ENCODE peak calls at places on chromosomes 12 and 14, in four cellular contexts. B, T, Z and O are unnamed samples.

GRCh38 chr14:54472291-54472690 is 16.5 kb downstream of the GMFB start:
- DNase-seq in B (no peak), Z (no peak), T (peak; percentile 91), O (no peak)

GRCh38 chr14:39988939-39989338 is 556.7 kb upstream of the FBXO33 start:
- DNase-seq in T (peak; percentile 76), B (no peak), Z (no peak), O (no peak)

GRCh38 chr12:53706080-53706479 is 21.2 kb downstream of the CALCOCO1 start:
- DNase-seq in B (no peak), T (no peak), Z (no peak), O (no peak)

GRCh38 chr12:77102691-77103090 is 37.3 kb upstream of the E2F7 start:
- DNase-seq in T (no peak), B (peak; percentile 79), Z (no peak), O (no peak)

GRCh38 chr12:54009171-54010052 is 627 bp downstream of the HOXC8 start:
- DNase-seq in Z (no peak), T (no peak), B (no peak), O (no peak)

GRCh38 chr14:89684139-89684538 is 267.1 kb upstream of the FOXN3 start:
- DNase-seq in T (peak; percentile 16), Z (no peak), B (no peak), O (no peak)

GRCh38 chr14:89015016-89015415 is 190.6 kb downstream of the TTC8 start:
- DNase-seq in T (no peak), B (no peak), Z (no peak), O (no peak)

GRCh38 chr14:75619598-75619997 is 41.1 kb downstream of the ERG28 start:
- DNase-seq in B (no peak), Z (no peak), T (no peak), O (no peak)

GRCh38 chr14:79809849-79810612 is 401.3 kb downstream of the DIO2 start:
- DNase-seq in B (peak; percentile 41), T (peak; percentile 57), Z (no peak), O (no peak)

GRCh38 chr14:25340882-25341281 is 290.9 kb upstream of the STXBP6 start:
- DNase-seq in B (no peak), T (no peak), Z (no peak), O (no peak)

DNA sequence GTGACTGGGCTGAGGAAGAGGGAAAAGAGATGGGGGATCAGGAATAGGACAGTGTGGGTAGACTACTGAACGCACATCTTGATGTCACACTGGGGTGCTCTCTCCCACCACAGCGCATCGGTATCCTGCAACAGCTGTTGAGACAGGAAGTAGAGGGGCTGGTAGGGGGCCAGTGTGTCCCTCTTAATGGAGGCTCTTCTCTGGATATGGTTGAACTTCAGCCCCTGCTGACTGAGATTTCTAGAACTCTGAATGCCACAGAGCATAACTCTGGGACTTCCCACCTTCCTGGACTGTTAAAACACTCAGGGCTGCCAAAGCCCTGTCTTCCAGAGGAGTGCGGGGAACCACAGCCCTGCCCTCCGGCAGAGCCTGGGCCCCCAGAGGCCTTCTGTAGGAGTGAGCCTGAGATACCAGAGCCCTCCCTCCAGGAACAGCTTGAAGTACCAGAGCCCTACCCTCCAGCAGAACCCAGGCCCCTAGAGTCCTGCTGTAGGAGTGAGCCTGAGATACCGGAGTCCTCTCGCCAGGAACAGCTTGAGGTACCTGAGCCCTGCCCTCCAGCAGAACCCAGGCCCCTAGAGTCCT is 6.9 kb downstream of the C1QL4 start:
- DNase-seq in Z (no peak), B (no peak), T (no peak), O (no peak)
- H3K23ac ChIP-seq in Z (no peak overlapping the region), B (no peak overlapping the region), T (no peak overlapping the region), O (no peak overlapping the region)

DNA sequence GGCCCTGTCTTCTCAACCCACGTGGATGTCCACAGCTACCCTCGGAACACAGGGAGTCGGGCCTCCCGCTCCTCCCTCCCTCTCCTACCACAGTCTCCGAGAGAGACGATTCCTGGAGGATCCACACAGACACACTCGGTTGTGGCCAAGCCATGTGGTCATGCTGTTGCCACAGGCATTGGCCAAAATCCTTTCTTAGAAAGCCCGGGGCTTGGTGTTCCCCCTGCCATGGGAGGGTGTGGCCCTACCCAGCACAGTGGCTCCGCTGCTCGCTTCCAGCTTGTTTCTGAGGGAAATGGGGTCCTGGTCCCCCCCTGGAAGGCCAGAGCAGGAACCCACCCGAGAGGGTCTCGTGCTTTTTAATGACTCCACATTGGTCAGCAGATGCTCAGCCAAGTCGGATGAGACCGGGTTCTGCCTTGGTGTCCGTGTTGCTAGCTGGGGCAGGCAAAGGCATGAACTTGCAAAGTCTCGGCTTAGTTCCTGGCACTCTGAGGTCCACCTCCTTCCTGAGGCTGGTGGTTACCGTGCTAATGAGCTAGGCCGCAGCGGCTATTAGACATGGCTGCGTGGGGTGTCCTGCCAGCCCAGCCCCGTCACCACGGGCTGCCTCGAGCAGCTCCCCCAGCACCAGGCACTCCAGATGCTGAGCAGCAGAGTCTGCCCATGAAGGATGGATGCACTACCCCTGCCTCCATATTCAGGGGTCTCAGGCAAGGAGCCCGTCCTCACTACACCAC is 46.8 kb upstream of the MEG3 start:
- DNase-seq in T (no peak), B (no peak), Z (peak; percentile 13), O (no peak)
- H3K23ac ChIP-seq in T (no peak overlapping the region), B (no peak overlapping the region), Z (no peak overlapping the region), O (no peak overlapping the region)

DNA sequence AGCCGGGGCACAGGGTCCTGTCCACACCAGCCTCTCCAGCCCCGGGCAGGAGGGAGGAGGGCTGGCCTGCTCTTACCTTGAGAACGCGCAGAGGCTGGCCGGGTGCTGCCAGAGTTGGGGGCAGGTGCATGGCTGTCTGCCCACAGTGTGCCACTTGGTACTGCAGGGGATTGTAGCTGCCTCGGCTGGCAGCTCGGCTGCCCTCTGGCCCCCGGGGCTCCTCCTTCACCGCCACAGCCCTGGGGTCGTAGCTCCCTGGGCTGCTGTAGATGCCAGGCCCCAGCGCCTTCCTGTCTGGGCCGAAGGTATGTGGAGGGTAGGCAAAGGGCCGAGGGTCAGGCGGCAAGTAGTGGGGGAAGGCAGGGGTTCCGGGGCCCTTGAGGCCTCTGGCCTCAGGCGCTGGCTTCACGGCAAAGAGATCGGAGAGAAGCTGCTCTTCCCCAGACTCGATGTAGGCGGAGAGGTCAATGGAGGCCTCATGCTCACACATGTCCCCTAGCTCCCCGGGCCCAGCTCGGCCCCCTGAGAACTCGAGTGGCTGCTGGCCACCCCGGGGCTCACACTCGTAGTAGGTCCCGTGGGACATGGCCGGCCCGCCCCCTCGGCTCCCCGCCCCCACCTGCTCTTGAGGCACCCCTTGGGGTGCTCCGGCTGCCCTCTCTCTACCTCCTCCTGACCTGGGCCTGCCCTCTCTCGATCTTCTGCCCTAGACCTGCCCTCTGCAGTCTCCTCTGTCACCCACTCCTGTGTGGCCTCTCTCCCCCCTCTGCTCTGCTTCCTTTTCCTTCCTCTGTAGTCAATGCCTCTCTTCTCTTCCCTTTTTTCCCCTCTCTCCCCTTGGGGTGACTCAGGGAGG is at the start of gene CEBPE:
- DNase-seq in Z (no peak), T (no peak), B (no peak), O (no peak)
- H3K23ac ChIP-seq in Z (no peak within 1 kb of the TSS), T (no peak within 1 kb of the TSS), B (no peak within 1 kb of the TSS), O (no peak within 1 kb of the TSS)

GRCh38 chr12:50617657-50618056 is 112.9 kb downstream of the DIP2B start:
- DNase-seq in Z (no peak), B (no peak), T (no peak), O (no peak)

GRCh38 chr12:50619610-50619958 is 114.8 kb downstream of the DIP2B start:
- DNase-seq in T (no peak), Z (no peak), B (no peak), O (no peak)

GRCh38 chr12:50620050-50620974 is 115.5 kb downstream of the DIP2B start:
- DNase-seq in T (peak; percentile 88), B (peak; percentile 95), Z (no peak), O (no peak)

GRCh38 chr12:50620975-50621360 is 116.2 kb downstream of the DIP2B start:
- DNase-seq in Z (no peak), T (no peak), B (no peak), O (no peak)

DNA sequence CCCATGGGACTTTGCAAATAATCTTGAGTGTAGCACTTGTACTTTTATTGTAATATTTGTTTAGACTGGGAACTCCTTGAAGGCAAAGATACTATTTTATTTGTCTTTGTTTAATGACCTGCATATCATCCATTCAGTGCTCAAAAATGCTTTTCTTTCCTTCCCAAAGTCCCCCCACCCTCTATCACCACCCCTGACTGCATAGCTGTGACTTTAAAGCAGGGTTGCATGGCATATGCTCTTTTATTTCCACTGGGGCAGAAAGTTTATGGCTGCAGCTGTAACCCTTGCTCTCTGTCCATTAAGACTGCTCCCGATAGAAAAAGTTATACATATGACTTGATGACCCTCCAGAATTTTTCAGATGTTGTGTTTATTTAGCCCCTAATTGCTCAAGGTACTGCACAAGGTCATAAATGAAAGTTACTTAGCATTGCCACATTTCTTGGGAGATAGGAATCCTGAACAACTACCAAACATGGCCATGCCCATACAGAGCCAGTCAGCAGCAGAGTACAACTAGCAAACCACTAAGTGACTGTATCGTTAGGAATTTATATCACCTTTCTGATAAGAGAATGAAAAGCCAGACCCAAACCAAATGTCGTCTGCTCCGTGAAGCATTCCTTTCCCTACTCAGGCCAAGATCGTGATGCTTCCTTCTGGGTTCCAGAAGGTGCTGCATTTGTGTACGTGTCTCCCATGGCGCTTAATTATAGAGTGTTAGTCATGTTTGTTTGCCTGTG is 114.3 kb downstream of the DIP2B start:
- DNase-seq in B (peak; percentile 57), Z (no peak), T (peak; percentile 96), O (no peak)
- H3K23ac ChIP-seq in B (peak overlapping the region; percentile 10), Z (no peak overlapping the region), T (no peak overlapping the region), O (no peak overlapping the region)

DNA sequence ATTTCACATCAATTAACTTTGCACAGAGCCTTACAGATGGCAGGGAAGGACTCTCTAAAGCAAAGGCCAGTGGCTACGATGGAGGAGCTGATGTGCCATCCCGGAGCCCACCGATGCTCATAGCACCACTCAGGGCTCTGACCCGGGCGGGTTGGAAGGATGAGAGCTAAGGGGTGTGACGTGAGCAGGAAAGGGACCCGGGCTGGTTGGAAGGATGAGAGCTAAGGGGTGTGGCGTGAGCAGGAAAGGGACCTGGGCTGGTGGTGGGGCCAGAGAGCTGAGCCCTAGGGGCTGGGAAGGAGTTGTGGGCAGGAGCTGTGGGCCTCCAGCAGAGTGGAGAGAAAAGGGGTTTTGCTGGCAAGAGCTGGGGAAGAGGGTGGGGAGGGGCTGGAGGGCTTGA is 3.8 kb upstream of the FBRSL1 start:
- DNase-seq in B (no peak), T (no peak), Z (no peak), O (no peak)
- H3K23ac ChIP-seq in B (no peak overlapping the region), T (no peak overlapping the region), Z (no peak overlapping the region), O (no peak overlapping the region)

GRCh38 chr12:55926738-55927587 is 731 bp downstream of the PYM1 start:
- DNase-seq in T (peak; percentile 97), B (peak; percentile 91), Z (peak; percentile 96), O (peak; percentile 84)
- H3K23ac ChIP-seq in T (peak overlapping the region; percentile 71), B (peak overlapping the region; percentile 95), Z (no peak overlapping the region), O (no peak overlapping the region)

DNA sequence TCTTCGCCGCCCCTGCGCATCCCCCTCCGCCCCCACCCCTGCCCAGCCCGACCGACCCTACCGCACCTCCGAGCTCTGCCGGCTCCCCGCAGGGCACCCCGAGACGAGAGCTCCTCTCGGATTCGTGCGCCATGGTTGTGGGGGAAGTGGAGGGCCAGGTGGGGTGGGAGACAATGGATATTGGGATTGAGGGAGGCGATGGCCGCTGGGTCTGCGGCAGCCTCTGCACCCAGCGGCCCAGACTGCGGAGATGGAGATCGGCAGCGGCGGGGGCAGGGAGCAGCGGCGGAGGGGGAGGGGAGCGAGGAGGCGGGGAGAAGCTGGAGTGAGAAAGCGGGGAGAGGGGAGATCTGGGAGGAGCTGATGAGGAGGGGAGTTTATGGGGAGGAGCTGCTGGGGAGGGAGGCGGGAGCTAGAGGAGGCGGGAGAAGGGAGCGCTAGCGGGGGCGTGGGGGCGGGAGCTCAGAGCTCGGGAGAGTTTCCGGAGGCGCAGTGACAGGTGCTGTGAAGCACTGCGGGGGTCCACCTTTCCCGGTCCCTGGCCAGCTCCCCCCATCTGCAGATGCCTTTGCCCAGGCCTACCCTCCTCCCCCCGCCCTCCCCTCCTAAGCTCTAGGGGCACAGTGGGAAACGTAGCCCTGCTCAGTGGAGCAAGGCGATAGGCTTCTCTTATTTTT is at the start of gene SALL2:
- DNase-seq in T (peak; percentile 99), B (peak; percentile 68), Z (peak; percentile 99), O (peak; percentile 97)
- H3K23ac ChIP-seq in T (peak within 1 kb of the TSS; percentile 94), B (peak within 1 kb of the TSS; percentile 85), Z (no peak within 1 kb of the TSS), O (no peak within 1 kb of the TSS)